ENCODE peak calls at places on chromosomes 5 and 9, in nine cellular contexts. One of them, this sample, is unnamed.
A peak's percentile ranks its signal among the peaks of the same experiment; 100 is the strongest.

GRCh38 chr9:14238518-14238917 is 75.4 kb downstream of the NFIB start:
- DNase-seq in OCI-LY7: no peak
- DNase-seq in heart right ventricle: peak; percentile 44
- DNase-seq in psoas muscle: no peak
- DNase-seq in upper lobe of right lung: no peak
- DNase-seq in neural progenitor cell: peak; percentile 15
- DNase-seq in PC-9: peak; percentile 93
- DNase-seq in transverse colon: no peak
- DNase-seq in uterus: no peak
- DNase-seq in this sample: no peak

GRCh38 chr9:109401169-109401989 is 80.5 kb upstream of the EPB41L4B start:
- DNase-seq in OCI-LY7: peak; percentile 24
- DNase-seq in heart right ventricle: no peak
- DNase-seq in psoas muscle: no peak
- DNase-seq in upper lobe of right lung: no peak
- DNase-seq in neural progenitor cell: peak; percentile 89
- DNase-seq in PC-9: peak; percentile 55
- DNase-seq in transverse colon: peak; percentile 59
- DNase-seq in uterus: no peak
- DNase-seq in this sample: peak; percentile 70

GRCh38 chr9:109311281-109311680 is 9.6 kb downstream of the EPB41L4B start:
- DNase-seq in OCI-LY7: no peak
- DNase-seq in heart right ventricle: no peak
- DNase-seq in psoas muscle: no peak
- DNase-seq in upper lobe of right lung: no peak
- DNase-seq in neural progenitor cell: no peak
- DNase-seq in PC-9: no peak
- DNase-seq in transverse colon: no peak
- DNase-seq in uterus: no peak
- DNase-seq in this sample: no peak

GRCh38 chr9:133968966-133969617 is 23.0 kb downstream of the VAV2 start:
- DNase-seq in OCI-LY7: no peak
- DNase-seq in heart right ventricle: no peak
- DNase-seq in psoas muscle: no peak
- DNase-seq in upper lobe of right lung: no peak
- DNase-seq in neural progenitor cell: no peak
- DNase-seq in PC-9: no peak
- DNase-seq in transverse colon: no peak
- DNase-seq in uterus: no peak
- DNase-seq in this sample: no peak

GRCh38 chr5:41161271-41161670 is 52.1 kb downstream of the C6 start:
- DNase-seq in OCI-LY7: no peak
- DNase-seq in heart right ventricle: no peak
- DNase-seq in psoas muscle: no peak
- DNase-seq in upper lobe of right lung: no peak
- DNase-seq in neural progenitor cell: no peak
- DNase-seq in PC-9: no peak
- DNase-seq in transverse colon: no peak
- DNase-seq in uterus: no peak
- DNase-seq in this sample: no peak

GRCh38 chr9:137326436-137327060 is 24.5 kb upstream of the NRARP start:
- DNase-seq in OCI-LY7: peak; percentile 36
- DNase-seq in heart right ventricle: no peak
- DNase-seq in psoas muscle: no peak
- DNase-seq in upper lobe of right lung: no peak
- DNase-seq in neural progenitor cell: no peak
- DNase-seq in PC-9: no peak
- DNase-seq in transverse colon: no peak
- DNase-seq in uterus: no peak
- DNase-seq in this sample: no peak

GRCh38 chr9:121557581-121558422 is 58.2 kb upstream of the GGTA1 start:
- DNase-seq in OCI-LY7: peak; percentile 31
- DNase-seq in heart right ventricle: peak; percentile 86
- DNase-seq in psoas muscle: peak; percentile 79
- DNase-seq in upper lobe of right lung: peak; percentile 76
- DNase-seq in neural progenitor cell: peak; percentile 69
- DNase-seq in PC-9: peak; percentile 87
- DNase-seq in transverse colon: peak; percentile 45
- DNase-seq in uterus: peak; percentile 60
- DNase-seq in this sample: peak; percentile 88

GRCh38 chr5:103918668-103919367 is 356.2 kb upstream of the NUDT12 start:
- DNase-seq in OCI-LY7: no peak
- DNase-seq in heart right ventricle: no peak
- DNase-seq in psoas muscle: no peak
- DNase-seq in upper lobe of right lung: no peak
- DNase-seq in neural progenitor cell: peak; percentile 68
- DNase-seq in PC-9: no peak
- DNase-seq in transverse colon: no peak
- DNase-seq in uterus: no peak
- DNase-seq in this sample: no peak

GRCh38 chr9:134317431-134318414 is 8.5 kb upstream of the RXRA start:
- DNase-seq in OCI-LY7: no peak
- DNase-seq in heart right ventricle: no peak
- DNase-seq in psoas muscle: peak; percentile 7
- DNase-seq in upper lobe of right lung: peak; percentile 47
- DNase-seq in neural progenitor cell: no peak
- DNase-seq in PC-9: no peak
- DNase-seq in transverse colon: no peak
- DNase-seq in uterus: no peak
- DNase-seq in this sample: peak; percentile 36

GRCh38 chr5:56838409-56839039 is 23.2 kb downstream of the MAP3K1 start:
- DNase-seq in OCI-LY7: peak; percentile 70
- DNase-seq in heart right ventricle: no peak
- DNase-seq in psoas muscle: no peak
- DNase-seq in upper lobe of right lung: no peak
- DNase-seq in neural progenitor cell: peak; percentile 65
- DNase-seq in PC-9: peak; percentile 58
- DNase-seq in transverse colon: no peak
- DNase-seq in uterus: no peak
- DNase-seq in this sample: peak; percentile 73

GRCh38 chr5:111197523-111197922 is 26.7 kb upstream of the CAMK4 start:
- DNase-seq in OCI-LY7: no peak
- DNase-seq in heart right ventricle: no peak
- DNase-seq in psoas muscle: no peak
- DNase-seq in upper lobe of right lung: no peak
- DNase-seq in neural progenitor cell: peak; percentile 42
- DNase-seq in PC-9: no peak
- DNase-seq in transverse colon: no peak
- DNase-seq in uterus: no peak
- DNase-seq in this sample: peak; percentile 43

GRCh38 chr9:14322211-14323082 is 8.5 kb upstream of the NFIB start:
- DNase-seq in OCI-LY7: peak; percentile 94
- DNase-seq in heart right ventricle: peak; percentile 93
- DNase-seq in psoas muscle: peak; percentile 95
- DNase-seq in upper lobe of right lung: peak; percentile 96
- DNase-seq in neural progenitor cell: peak; percentile 95
- DNase-seq in PC-9: peak; percentile 72
- DNase-seq in transverse colon: peak; percentile 93
- DNase-seq in uterus: peak; percentile 89
- DNase-seq in this sample: peak; percentile 98

GRCh38 chr5:179332741-179333290 is 12.4 kb downstream of the ADAMTS2 start:
- DNase-seq in OCI-LY7: no peak
- DNase-seq in heart right ventricle: no peak
- DNase-seq in psoas muscle: no peak
- DNase-seq in upper lobe of right lung: no peak
- DNase-seq in neural progenitor cell: no peak
- DNase-seq in PC-9: no peak
- DNase-seq in transverse colon: no peak
- DNase-seq in uterus: no peak
- DNase-seq in this sample: no peak

GRCh38 chr5:81768960-81769452 is 18.1 kb upstream of the SSBP2 start:
- DNase-seq in OCI-LY7: no peak
- DNase-seq in heart right ventricle: no peak
- DNase-seq in psoas muscle: no peak
- DNase-seq in upper lobe of right lung: no peak
- DNase-seq in neural progenitor cell: no peak
- DNase-seq in PC-9: peak; percentile 90
- DNase-seq in transverse colon: no peak
- DNase-seq in uterus: no peak
- DNase-seq in this sample: no peak

GRCh38 chr5:154516475-154516874 is 38.4 kb upstream of the HAND1 start:
- DNase-seq in OCI-LY7: no peak
- DNase-seq in heart right ventricle: no peak
- DNase-seq in psoas muscle: no peak
- DNase-seq in upper lobe of right lung: peak; percentile 11
- DNase-seq in neural progenitor cell: no peak
- DNase-seq in PC-9: no peak
- DNase-seq in transverse colon: no peak
- DNase-seq in uterus: no peak
- DNase-seq in this sample: no peak

GRCh38 chr9:78559449-78559885 is 262.5 kb downstream of the PSAT1 start:
- DNase-seq in OCI-LY7: no peak
- DNase-seq in heart right ventricle: no peak
- DNase-seq in psoas muscle: no peak
- DNase-seq in upper lobe of right lung: no peak
- DNase-seq in neural progenitor cell: no peak
- DNase-seq in PC-9: no peak
- DNase-seq in transverse colon: no peak
- DNase-seq in uterus: no peak
- DNase-seq in this sample: peak; percentile 30

GRCh38 chr9:136133191-136133958 is 14.7 kb upstream of the TMEM250 start:
- DNase-seq in OCI-LY7: no peak
- DNase-seq in heart right ventricle: no peak
- DNase-seq in psoas muscle: no peak
- DNase-seq in upper lobe of right lung: no peak
- DNase-seq in neural progenitor cell: peak; percentile 91
- DNase-seq in PC-9: no peak
- DNase-seq in transverse colon: no peak
- DNase-seq in uterus: no peak
- DNase-seq in this sample: peak; percentile 39
- TF ChIP-seq CTCF in OCI-LY7: peak; percentile 60
- TF ChIP-seq CTCF in heart right ventricle: peak; percentile 6
- TF ChIP-seq CTCF in psoas muscle: no peak
- TF ChIP-seq CTCF in upper lobe of right lung: peak; percentile 24
- TF ChIP-seq CTCF in neural progenitor cell: peak; percentile 67
- TF ChIP-seq CTCF in PC-9: no peak
- TF ChIP-seq CTCF in transverse colon: no peak
- TF ChIP-seq CTCF in uterus: peak; percentile 48
- TF ChIP-seq CTCF in this sample: peak; percentile 47

GRCh38 chr5:14678773-14679334 is 14.3 kb downstream of the OTULIN start:
- DNase-seq in OCI-LY7: no peak
- DNase-seq in heart right ventricle: no peak
- DNase-seq in psoas muscle: no peak
- DNase-seq in upper lobe of right lung: no peak
- DNase-seq in neural progenitor cell: no peak
- DNase-seq in PC-9: no peak
- DNase-seq in transverse colon: no peak
- DNase-seq in uterus: no peak
- DNase-seq in this sample: no peak

GRCh38 chr5:14675309-14675708 is 10.8 kb downstream of the OTULIN start:
- DNase-seq in OCI-LY7: no peak
- DNase-seq in heart right ventricle: no peak
- DNase-seq in psoas muscle: no peak
- DNase-seq in upper lobe of right lung: no peak
- DNase-seq in neural progenitor cell: no peak
- DNase-seq in PC-9: no peak
- DNase-seq in transverse colon: no peak
- DNase-seq in uterus: no peak
- DNase-seq in this sample: no peak

GRCh38 chr5:14675865-14676300 is 11.4 kb downstream of the OTULIN start:
- DNase-seq in OCI-LY7: peak; percentile 47
- DNase-seq in heart right ventricle: no peak
- DNase-seq in psoas muscle: no peak
- DNase-seq in upper lobe of right lung: no peak
- DNase-seq in neural progenitor cell: no peak
- DNase-seq in PC-9: no peak
- DNase-seq in transverse colon: no peak
- DNase-seq in uterus: no peak
- DNase-seq in this sample: no peak

GRCh38 chr5:14673443-14673842 is 8.9 kb downstream of the OTULIN start:
- DNase-seq in OCI-LY7: no peak
- DNase-seq in heart right ventricle: no peak
- DNase-seq in psoas muscle: no peak
- DNase-seq in upper lobe of right lung: no peak
- DNase-seq in neural progenitor cell: no peak
- DNase-seq in PC-9: no peak
- DNase-seq in transverse colon: no peak
- DNase-seq in uterus: no peak
- DNase-seq in this sample: no peak

GRCh38 chr5:14676320-14676719 is 11.8 kb downstream of the OTULIN start:
- DNase-seq in OCI-LY7: no peak
- DNase-seq in heart right ventricle: no peak
- DNase-seq in psoas muscle: no peak
- DNase-seq in upper lobe of right lung: no peak
- DNase-seq in neural progenitor cell: no peak
- DNase-seq in PC-9: no peak
- DNase-seq in transverse colon: no peak
- DNase-seq in uterus: no peak
- DNase-seq in this sample: no peak
- H3K4me3 ChIP-seq in OCI-LY7: no peak overlapping the region
- H3K4me3 ChIP-seq in heart right ventricle: no peak overlapping the region
- H3K4me3 ChIP-seq in psoas muscle: no peak overlapping the region
- H3K4me3 ChIP-seq in upper lobe of right lung: no peak overlapping the region
- H3K4me3 ChIP-seq in neural progenitor cell: no peak overlapping the region
- H3K4me3 ChIP-seq in PC-9: no peak overlapping the region
- H3K4me3 ChIP-seq in transverse colon: no peak overlapping the region
- H3K4me3 ChIP-seq in uterus: no peak overlapping the region
- H3K4me3 ChIP-seq in this sample: no peak overlapping the region

DNA sequence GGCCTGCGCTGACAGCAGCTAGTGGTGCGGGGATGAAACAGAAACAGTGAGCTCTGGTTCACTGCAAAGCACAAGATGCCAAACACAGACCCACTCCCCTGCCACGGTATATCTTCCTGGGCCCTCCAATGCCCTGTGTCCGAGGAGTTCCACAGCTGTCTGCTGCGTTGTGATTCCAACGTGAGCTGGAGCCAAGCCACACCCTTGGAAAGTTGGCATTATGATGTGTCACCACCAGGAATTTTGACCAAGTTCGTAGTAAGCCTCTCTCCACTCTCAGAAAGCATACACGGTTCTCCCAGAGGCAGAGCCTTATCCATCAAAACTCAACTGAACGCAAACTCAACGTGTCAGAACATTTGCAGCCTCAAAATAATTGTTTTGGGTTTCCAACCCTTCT is 55.6 kb downstream of the MACROH2A1 start:
- DNase-seq in OCI-LY7: no peak
- DNase-seq in heart right ventricle: no peak
- DNase-seq in psoas muscle: no peak
- DNase-seq in upper lobe of right lung: no peak
- DNase-seq in neural progenitor cell: no peak
- DNase-seq in PC-9: no peak
- DNase-seq in transverse colon: no peak
- DNase-seq in uterus: no peak
- DNase-seq in this sample: no peak
- H3K36me3 ChIP-seq in OCI-LY7: peaks cover 97% of the 10 kb centered on the region
- H3K36me3 ChIP-seq in heart right ventricle: peaks cover 14% of the 10 kb centered on the region
- H3K36me3 ChIP-seq in psoas muscle: peaks cover 24% of the 10 kb centered on the region
- H3K36me3 ChIP-seq in upper lobe of right lung: peaks cover 90% of the 10 kb centered on the region
- H3K36me3 ChIP-seq in neural progenitor cell: no peaks in the 10 kb centered on the region
- H3K36me3 ChIP-seq in PC-9: no peaks in the 10 kb centered on the region
- H3K36me3 ChIP-seq in transverse colon: peaks cover 21% of the 10 kb centered on the region
- H3K36me3 ChIP-seq in uterus: no peaks in the 10 kb centered on the region
- H3K36me3 ChIP-seq in this sample: peaks cover 62% of the 10 kb centered on the region

DNA sequence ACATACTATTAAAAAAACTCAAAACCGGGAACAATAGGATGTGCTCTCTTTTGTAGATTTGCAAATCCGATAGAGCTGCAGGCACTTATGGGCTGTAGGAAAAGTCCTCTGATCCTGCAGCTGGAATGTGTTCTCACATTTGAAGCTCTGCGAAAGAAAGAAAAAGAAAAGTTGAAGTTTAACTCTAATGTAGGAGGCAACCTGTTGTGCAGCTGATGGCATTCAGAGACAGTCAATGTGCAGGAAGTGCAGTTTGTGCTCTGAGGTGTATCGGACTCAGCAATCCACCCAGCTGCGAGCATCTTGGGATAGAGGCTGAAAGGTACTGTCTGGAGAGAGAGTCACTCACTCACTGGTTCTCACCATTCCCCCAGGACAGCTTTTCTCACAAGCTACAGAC is 339.2 kb downstream of the AGTPBP1 start:
- DNase-seq in OCI-LY7: no peak
- DNase-seq in heart right ventricle: no peak
- DNase-seq in psoas muscle: no peak
- DNase-seq in upper lobe of right lung: no peak
- DNase-seq in neural progenitor cell: no peak
- DNase-seq in PC-9: no peak
- DNase-seq in transverse colon: no peak
- DNase-seq in uterus: no peak
- DNase-seq in this sample: no peak
- TF ChIP-seq CTCF in OCI-LY7: no peak
- TF ChIP-seq CTCF in heart right ventricle: no peak
- TF ChIP-seq CTCF in psoas muscle: no peak
- TF ChIP-seq CTCF in upper lobe of right lung: no peak
- TF ChIP-seq CTCF in neural progenitor cell: no peak
- TF ChIP-seq CTCF in PC-9: no peak
- TF ChIP-seq CTCF in transverse colon: no peak
- TF ChIP-seq CTCF in uterus: no peak
- TF ChIP-seq CTCF in this sample: no peak

This sample was measured in cardiac muscle cell.